ENCODE peak calls at places on chromosomes 3 and 15, in eight cellular contexts. B is right lobe of liver, I is Karpas-422, C is heart left ventricle, T is hepatocyte, N is cardiac muscle cell, K is AG04450, E is body of pancreas. X is an unnamed sample.

GRCh38 chr3:39189648-39190269 is 2.6 kb downstream of the XIRP1 start:
- DNase-seq in B (peak), I (peak), C (peak), T (peak), N (peak), K (no peak), E (peak), X (peak)

GRCh38 chr15:57302640-57303257 is 73.6 kb upstream of the CGNL1 start:
- DNase-seq in B (no peak), I (no peak), C (no peak), T (no peak), N (no peak), K (no peak), E (no peak), X (no peak)

GRCh38 chr3:30112904-30113484 is 493.4 kb upstream of the TGFBR2 start:
- DNase-seq in B (no peak), I (peak), C (no peak), T (peak), N (peak), K (peak), E (no peak), X (no peak)

GRCh38 chr15:40306371-40306770 is 1.4 kb downstream of the PLCB2 start:
- DNase-seq in B (no peak), I (no peak), C (no peak), T (no peak), N (no peak), K (no peak), E (peak), X (no peak)

GRCh38 chr3:106624154-106624553 is 753.1 kb upstream of the CCDC54 start:
- DNase-seq in B (no peak), I (no peak), C (no peak), T (no peak), N (no peak), K (no peak), E (no peak), X (no peak)

GRCh38 chr3:188567478-188568195 is 413.7 kb downstream of the LPP start:
- DNase-seq in B (no peak), I (no peak), C (no peak), T (no peak), N (no peak), K (no peak), E (no peak), X (no peak)

GRCh38 chr3:194832346-194833104 is 146.8 kb downstream of the FAM43A start:
- DNase-seq in B (no peak), I (no peak), C (no peak), T (no peak), N (no peak), K (no peak), E (no peak), X (no peak)

GRCh38 chr3:4495294-4496110 is 2.4 kb downstream of the ITPR1 start:
- DNase-seq in B (no peak), I (no peak), C (no peak), T (no peak), N (no peak), K (no peak), E (no peak), X (no peak)

GRCh38 chr15:79450648-79451047 is 18.5 kb downstream of the MINAR1 start:
- DNase-seq in B (no peak), I (no peak), C (no peak), T (no peak), N (no peak), K (no peak), E (no peak), X (no peak)

GRCh38 chr3:61938878-61939549 is 377.6 kb downstream of the PTPRG start:
- DNase-seq in B (no peak), I (no peak), C (no peak), T (no peak), N (no peak), K (no peak), E (peak), X (no peak)

GRCh38 chr3:153752405-153753027 is 368.7 kb upstream of the ARHGEF26 start:
- DNase-seq in B (peak), I (no peak), C (no peak), T (no peak), N (no peak), K (no peak), E (no peak), X (no peak)

GRCh38 chr15:63156086-63156707 is 1.1 kb downstream of the RPS27L start:
- DNase-seq in B (no peak), I (peak), C (no peak), T (no peak), N (no peak), K (no peak), E (no peak), X (no peak)

GRCh38 chr3:179037361-179037760 is 34.2 kb downstream of the ZMAT3 start:
- DNase-seq in B (no peak), I (no peak), C (peak), T (peak), N (no peak), K (no peak), E (no peak), X (peak)

GRCh38 chr3:179035232-179035631 is 36.4 kb downstream of the ZMAT3 start:
- DNase-seq in B (no peak), I (no peak), C (no peak), T (no peak), N (no peak), K (no peak), E (no peak), X (no peak)

GRCh38 chr3:179036226-179036625 is 35.4 kb downstream of the ZMAT3 start:
- DNase-seq in B (no peak), I (no peak), C (no peak), T (no peak), N (no peak), K (no peak), E (no peak), X (no peak)

GRCh38 chr3:179038216-179038898 is 33.3 kb downstream of the ZMAT3 start:
- DNase-seq in B (no peak), I (no peak), C (no peak), T (no peak), N (no peak), K (no peak), E (no peak), X (no peak)

DNA sequence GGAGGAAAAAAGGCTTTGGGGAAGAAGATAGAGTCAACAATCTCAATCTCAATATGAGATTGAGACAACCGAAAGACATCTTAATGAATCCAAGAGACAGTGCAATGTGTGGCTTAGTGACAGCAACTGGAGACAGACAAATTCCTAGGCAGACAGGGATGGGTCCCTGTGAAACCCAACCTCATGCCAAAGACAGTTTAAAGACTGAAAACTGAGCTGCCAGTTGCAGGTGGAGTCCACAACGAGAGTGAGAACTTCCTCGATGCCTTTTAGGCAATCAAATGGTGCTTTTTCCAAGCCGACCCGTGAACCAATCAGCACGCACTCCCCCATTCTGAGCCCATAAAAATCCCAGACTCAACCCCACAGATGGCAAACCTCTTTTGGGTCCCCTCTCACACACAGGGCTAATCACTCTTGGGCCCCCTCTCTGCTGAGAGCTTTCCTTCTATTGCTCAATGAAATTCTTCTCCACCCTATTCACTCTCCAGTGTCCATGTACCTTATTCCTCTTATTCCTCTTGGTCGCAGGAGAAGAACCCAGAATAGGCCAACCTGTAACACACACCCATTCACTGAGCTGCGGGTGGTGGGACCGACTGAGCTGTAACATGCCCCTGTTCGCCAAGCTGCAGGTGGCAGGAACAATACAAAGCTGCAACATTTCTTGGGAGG is 34.8 kb downstream of the ZMAT3 start:
- DNase-seq in B (no peak), I (no peak), C (no peak), T (no peak), N (no peak), K (no peak), E (no peak), X (no peak)
- H3K27ac ChIP-seq in B (no peak), I (no peak), C (no peak), T (peak), N (no peak), K (peak), E (no peak), X (no peak)

GRCh38 chr3:112131111-112131510 is 1.9 kb downstream of the GCSAM start:
- DNase-seq in B (no peak), I (peak), C (no peak), T (no peak), N (no peak), K (no peak), E (no peak), X (no peak)
- H3K27ac ChIP-seq in B (no peak), I (peak), C (no peak), T (no peak), N (no peak), K (no peak), E (no peak), X (no peak)

GRCh38 chr15:42800731-42801474 is 64.0 kb upstream of the CDAN1 start:
- DNase-seq in B (no peak), I (no peak), C (no peak), T (no peak), N (peak), K (no peak), E (peak), X (no peak)

GRCh38 chr15:42798802-42799201 is 61.9 kb upstream of the CDAN1 start:
- DNase-seq in B (no peak), I (no peak), C (no peak), T (no peak), N (no peak), K (no peak), E (no peak), X (no peak)

GRCh38 chr15:42802168-42802567 is 65.2 kb upstream of the CDAN1 start:
- DNase-seq in B (no peak), I (no peak), C (no peak), T (no peak), N (no peak), K (no peak), E (no peak), X (no peak)

DNA sequence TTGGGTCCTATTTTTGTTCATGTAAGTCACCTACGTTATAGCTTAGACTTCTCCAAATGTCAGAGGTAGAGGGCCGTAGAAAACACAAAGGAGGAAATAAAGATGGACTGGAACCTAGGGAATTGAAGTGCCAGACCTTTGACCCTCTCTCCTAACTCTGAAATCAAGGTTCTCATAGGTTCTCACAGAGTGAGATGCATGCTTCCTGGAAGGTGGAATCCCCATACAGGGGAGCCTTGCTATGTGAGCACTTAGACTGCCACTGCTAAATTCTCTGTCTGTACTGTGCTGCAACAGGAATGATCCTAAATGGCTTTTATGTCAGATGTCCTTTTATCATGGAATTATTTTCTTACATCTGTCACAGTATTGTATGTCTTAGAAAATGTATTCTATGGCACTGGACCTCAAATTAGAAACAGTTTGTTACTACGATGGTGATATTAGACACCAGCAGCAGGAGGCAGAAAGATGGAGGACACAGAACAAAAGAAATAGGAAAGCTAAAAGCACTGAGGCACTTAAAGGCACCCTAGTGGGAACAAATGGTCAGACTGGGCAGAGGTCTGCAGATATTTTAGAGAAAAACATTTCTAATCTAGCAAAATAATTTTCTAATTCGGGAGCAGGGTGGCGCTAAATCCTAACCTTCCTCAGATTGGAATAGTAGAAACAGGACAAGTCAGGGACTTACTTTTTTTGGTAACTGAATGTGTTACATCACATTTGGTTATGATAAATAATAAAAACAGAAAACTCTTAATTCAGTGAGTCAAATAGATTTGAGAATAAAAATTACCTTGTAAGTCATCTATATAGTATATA is 60.2 kb upstream of the CDAN1 start:
- DNase-seq in B (no peak), I (no peak), C (no peak), T (no peak), N (no peak), K (no peak), E (no peak), X (no peak)
- H3K27ac ChIP-seq in B (no peak), I (no peak), C (no peak), T (no peak), N (no peak), K (no peak), E (no peak), X (no peak)

GRCh38 chr3:133576169-133576568 is 2.7 kb downstream of the CDV3 start:
- DNase-seq in B (no peak), I (peak), C (no peak), T (no peak), N (no peak), K (no peak), E (no peak), X (no peak)
- H3K27ac ChIP-seq in B (no peak), I (peak), C (no peak), T (peak), N (peak), K (no peak), E (peak), X (no peak)

GRCh38 chr15:94097567-94097966 is 133.8 kb upstream of the MCTP2 start:
- DNase-seq in B (no peak), I (no peak), C (no peak), T (no peak), N (no peak), K (no peak), E (no peak), X (no peak)
- H3K27ac ChIP-seq in B (no peak), I (no peak), C (peak), T (no peak), N (no peak), K (no peak), E (no peak), X (peak)

DNA sequence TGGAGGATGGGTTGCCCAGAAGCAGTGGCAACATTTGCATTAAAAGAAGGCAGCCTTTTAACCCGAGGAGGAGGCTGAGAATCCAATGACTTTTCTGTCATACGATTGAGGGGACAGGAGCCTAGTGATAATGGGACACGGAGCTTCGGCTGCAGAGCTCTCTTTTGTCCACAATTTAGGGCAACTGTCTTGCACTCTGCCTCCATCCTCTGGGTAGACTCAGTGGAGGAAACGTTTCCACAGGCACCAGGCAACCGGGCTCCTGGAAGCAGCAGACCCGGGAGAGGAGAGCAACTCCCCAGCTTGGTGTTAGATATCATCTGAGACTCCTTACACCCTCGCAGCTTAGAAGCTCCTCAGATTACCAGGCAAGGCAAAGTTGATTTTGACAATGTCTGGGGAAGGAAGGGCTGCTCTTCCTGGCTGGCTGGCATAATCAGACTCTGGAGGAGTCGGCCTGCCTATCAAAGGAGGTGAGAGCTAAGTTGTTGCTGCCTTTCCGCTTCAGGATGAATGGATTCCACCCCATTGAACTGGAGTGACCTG is 43.5 kb upstream of the RNU6-1 start:
- DNase-seq in B (no peak), I (no peak), C (no peak), T (no peak), N (peak), K (no peak), E (no peak), X (no peak)
- H3K27ac ChIP-seq in B (peak), I (no peak), C (peak), T (peak), N (peak), K (no peak), E (peak), X (peak)

DNA sequence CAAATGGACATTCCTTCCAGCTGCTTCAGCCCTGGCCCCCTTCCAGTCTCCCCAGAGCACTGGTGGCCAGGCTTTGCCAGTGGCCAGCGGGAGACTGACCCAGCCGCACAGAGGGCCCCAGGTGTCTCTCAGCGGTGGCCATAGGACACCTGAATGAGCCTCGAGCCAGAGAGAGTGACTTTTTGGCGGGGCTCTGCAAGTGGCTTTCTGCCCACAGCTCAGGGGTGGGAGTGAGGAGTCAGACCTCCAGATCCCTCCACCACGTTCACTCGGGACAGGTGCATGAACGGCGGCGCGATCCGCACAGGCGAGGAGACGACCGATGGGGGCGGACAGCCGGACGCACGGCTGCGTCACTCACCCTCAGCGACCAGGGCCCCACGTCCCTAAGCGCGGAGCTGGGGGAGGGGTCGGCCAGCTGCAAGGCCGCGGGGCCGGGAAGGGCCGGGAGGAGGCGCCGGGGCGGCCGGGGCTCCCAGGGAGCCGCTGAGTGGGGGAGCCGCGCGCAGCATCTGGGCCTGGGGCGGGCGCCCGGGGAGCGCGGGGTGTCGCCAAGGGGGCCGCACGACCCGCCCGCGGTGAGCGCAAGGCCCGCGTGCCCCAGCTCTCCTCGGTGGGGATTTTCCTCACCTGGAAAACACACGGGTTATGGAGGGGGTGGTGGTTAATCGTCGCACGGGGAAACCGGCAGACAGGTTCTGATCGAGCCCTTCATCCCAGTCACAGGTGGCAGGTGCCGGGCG is 57.1 kb downstream of the BDH1 start:
- DNase-seq in B (no peak), I (no peak), C (no peak), T (no peak), N (no peak), K (no peak), E (no peak), X (no peak)
- H3K27ac ChIP-seq in B (no peak), I (no peak), C (no peak), T (no peak), N (no peak), K (no peak), E (no peak), X (no peak)

GRCh38 chr15:98581715-98582114 is 66.6 kb upstream of the IGF1R start:
- DNase-seq in B (no peak), I (peak), C (no peak), T (no peak), N (peak), K (no peak), E (peak), X (no peak)

GRCh38 chr15:98586066-98586465 is 62.3 kb upstream of the IGF1R start:
- DNase-seq in B (no peak), I (no peak), C (no peak), T (no peak), N (no peak), K (no peak), E (no peak), X (no peak)

GRCh38 chr15:98580577-98580976 is 67.8 kb upstream of the IGF1R start:
- DNase-seq in B (no peak), I (no peak), C (no peak), T (no peak), N (peak), K (no peak), E (no peak), X (no peak)

GRCh38 chr15:98583758-98584157 is 64.6 kb upstream of the IGF1R start:
- DNase-seq in B (no peak), I (no peak), C (no peak), T (no peak), N (no peak), K (no peak), E (no peak), X (no peak)

DNA sequence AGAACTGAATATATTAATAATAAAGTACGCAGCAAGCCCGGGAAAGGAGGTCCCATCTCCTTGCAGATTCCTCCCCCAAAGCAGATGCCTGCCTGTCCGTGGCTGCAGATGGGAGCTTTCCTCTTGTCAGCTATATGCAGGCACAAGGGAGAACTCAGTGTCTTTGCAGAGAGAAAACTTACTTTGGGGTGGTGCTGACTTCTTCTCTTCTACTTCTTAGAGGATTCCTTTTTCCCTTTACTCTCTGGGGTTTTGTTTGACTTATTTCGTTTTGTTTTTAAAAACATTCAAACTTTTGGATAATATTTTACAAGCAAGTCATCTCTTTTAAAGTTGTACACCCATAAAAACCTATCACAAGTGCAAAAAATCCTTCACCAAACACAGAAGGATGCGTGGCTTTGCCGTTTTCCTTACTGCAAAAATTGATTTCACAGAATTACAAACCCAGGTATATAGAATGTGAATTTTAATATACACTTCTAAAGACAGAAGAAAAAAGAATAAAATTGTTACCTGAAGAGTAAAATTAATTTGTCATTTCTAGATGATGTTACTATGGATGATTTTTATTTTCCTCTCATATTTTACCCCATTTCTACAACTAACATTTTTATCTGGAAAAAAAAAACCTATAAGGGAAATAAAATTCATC is 65.3 kb upstream of the IGF1R start:
- DNase-seq in B (no peak), I (no peak), C (no peak), T (no peak), N (no peak), K (no peak), E (no peak), X (no peak)
- H3K27ac ChIP-seq in B (no peak), I (no peak), C (no peak), T (no peak), N (no peak), K (no peak), E (no peak), X (no peak)

DNA sequence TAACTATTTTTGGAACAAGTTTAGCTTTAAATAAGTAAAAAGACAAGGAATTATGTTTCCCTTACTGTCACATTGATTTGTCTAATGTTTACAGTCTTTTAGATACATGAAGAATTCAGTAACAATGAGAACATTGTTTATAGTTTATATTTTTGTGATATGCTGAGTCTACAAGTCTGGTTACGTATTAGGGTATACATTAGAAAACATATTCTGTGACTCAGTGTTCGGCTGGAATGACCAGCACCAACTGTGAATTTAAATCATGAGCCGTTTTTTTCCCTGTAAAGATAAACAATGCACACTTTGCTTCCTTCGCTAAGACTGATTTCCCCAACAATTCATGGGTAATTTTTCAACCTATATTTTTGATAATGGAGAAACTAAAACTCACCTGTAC is 131.5 kb downstream of the DUT start:
- DNase-seq in B (no peak), I (no peak), C (no peak), T (no peak), N (no peak), K (no peak), E (no peak), X (no peak)
- H3K27ac ChIP-seq in B (no peak), I (no peak), C (no peak), T (no peak), N (no peak), K (peak), E (no peak), X (no peak)